ENCODE peak calls at places on chromosomes 3 and 15, in four cellular contexts. D, U, R and X are unnamed samples.

GRCh38 chr3:59327324-59327939 is 277.6 kb upstream of the CFAP20DC start:
- DNase-seq in D (no peak), U (peak), R (peak), X (peak)

GRCh38 chr3:43872901-43873300 is 182.2 kb downstream of the ABHD5 start:
- DNase-seq in D (no peak), U (peak), R (no peak), X (peak)

GRCh38 chr3:111582114-111582461 is 13.1 kb downstream of the ZBED2 start:
- DNase-seq in D (peak), U (no peak), R (peak), X (peak)

GRCh38 chr3:11570789-11571495 is 72.8 kb downstream of the VGLL4 start:
- DNase-seq in D (no peak), U (no peak), R (no peak), X (no peak)

GRCh38 chr15:71802770-71803169 is 7.6 kb upstream of the NR2E3 start:
- DNase-seq in D (no peak), U (peak), R (no peak), X (no peak)

GRCh38 chr15:48596415-48596814 is 49.1 kb downstream of the FBN1 start:
- DNase-seq in D (no peak), U (no peak), R (no peak), X (no peak)

GRCh38 chr15:51776952-51777574 is 25.7 kb downstream of the TMOD2 start:
- DNase-seq in D (peak), U (peak), R (peak), X (peak)

GRCh38 chr3:158768361-158768787 is 33.5 kb upstream of the MFSD1 start:
- DNase-seq in D (peak), U (peak), R (no peak), X (no peak)

GRCh38 chr3:184455991-184456390 is 76.1 kb downstream of the CHRD start:
- DNase-seq in D (no peak), U (no peak), R (no peak), X (no peak)

GRCh38 chr3:82496890-82497560 is 735.6 kb upstream of the GBE1 start:
- DNase-seq in D (peak), U (peak), R (no peak), X (no peak)

GRCh38 chr15:99616773-99617342 is 51.1 kb downstream of the MEF2A start:
- DNase-seq in D (no peak), U (no peak), R (no peak), X (no peak)

GRCh38 chr15:66897381-66897780 is 168.0 kb upstream of the SMAD3 start:
- DNase-seq in D (no peak), U (peak), R (no peak), X (no peak)
- H3K4me3 ChIP-seq in D (no peak), U (no peak), R (no peak), X (no peak)

GRCh38 chr3:198080521-198081384 is 120.7 kb downstream of the LMLN start:
- DNase-seq in D (peak), U (peak), R (no peak), X (no peak)

GRCh38 chr3:198081421-198081844 is 121.4 kb downstream of the LMLN start:
- DNase-seq in D (no peak), U (peak), R (no peak), X (no peak)

GRCh38 chr3:198076722-198077308 is 116.8 kb downstream of the LMLN start:
- DNase-seq in D (no peak), U (no peak), R (no peak), X (no peak)

GRCh38 chr3:198079771-198080520 is 119.9 kb downstream of the LMLN start:
- DNase-seq in D (peak), U (no peak), R (no peak), X (no peak)
- TF ChIP-seq CTCF in D (peak), U (no peak), R (no peak), X (no peak)

GRCh38 chr3:99635348-99635747 is 3.0 kb upstream of the COL8A1 start:
- DNase-seq in D (no peak), U (no peak), R (no peak), X (no peak)

GRCh38 chr3:99637041-99637380 is 1.4 kb upstream of the COL8A1 start:
- DNase-seq in D (no peak), U (peak), R (no peak), X (no peak)

GRCh38 chr3:99638244-99638948 is at the start of gene COL8A1:
- DNase-seq in D (no peak), U (peak), R (peak), X (peak)

GRCh38 chr3:99639579-99639978 is 1.2 kb downstream of the COL8A1 start:
- DNase-seq in D (no peak), U (no peak), R (no peak), X (no peak)

DNA sequence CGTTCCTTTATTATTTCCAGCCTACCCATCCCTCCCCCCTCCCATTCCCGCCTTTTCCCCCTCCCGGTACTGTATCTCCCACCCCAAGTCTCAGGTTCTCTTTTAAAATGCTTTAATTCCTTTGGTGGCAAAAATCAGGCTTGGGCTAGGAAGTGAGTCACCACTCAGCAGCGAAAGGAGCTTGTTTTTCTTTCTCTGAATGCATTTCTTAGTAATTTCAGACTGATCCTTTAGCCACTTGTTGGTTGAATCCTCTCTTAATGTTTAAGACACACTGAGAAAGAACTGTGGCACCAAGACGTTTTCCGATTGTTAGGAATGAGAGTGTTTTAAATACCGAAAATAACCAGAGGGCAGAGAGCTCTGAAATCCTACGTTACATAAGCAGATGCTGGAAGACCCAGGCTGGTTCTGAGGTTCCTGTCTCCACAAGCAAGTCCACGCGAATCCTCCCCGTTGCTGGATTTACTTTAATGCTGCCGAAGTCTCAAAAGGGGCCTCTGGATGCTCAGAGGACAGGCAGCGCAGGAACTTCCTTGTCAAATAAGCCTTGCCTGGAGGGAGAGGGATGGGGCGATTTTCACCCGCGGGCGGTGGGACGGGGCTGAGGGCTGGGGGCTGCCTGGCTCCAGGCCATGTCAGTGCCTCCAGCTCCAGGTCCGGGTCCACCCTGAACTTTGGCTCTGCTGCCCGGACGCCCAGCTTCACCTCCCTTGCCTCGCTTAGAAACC is 848 bp upstream of the COL8A1 start:
- DNase-seq in D (no peak), U (peak), R (peak), X (no peak)
- H3K4me3 ChIP-seq in D (peak), U (peak), R (peak), X (peak)

GRCh38 chr3:126987129-126987528 is 4.2 kb downstream of the PLXNA1 start:
- DNase-seq in D (no peak), U (no peak), R (no peak), X (no peak)
- TF ChIP-seq CTCF in D (no peak), U (no peak), R (no peak), X (no peak)

GRCh38 chr3:66497288-66497972 is 3.4 kb downstream of the LRIG1 start:
- DNase-seq in D (no peak), U (no peak), R (no peak), X (no peak)
- H3K4me3 ChIP-seq in D (no peak), U (peak), R (no peak), X (no peak)

GRCh38 chr15:67660874-67661606 is 118.5 kb downstream of the MAP2K5 start:
- DNase-seq in D (no peak), U (no peak), R (no peak), X (no peak)
- TF ChIP-seq CTCF in D (no peak), U (no peak), R (no peak), X (no peak)

GRCh38 chr3:151345854-151346253 is 16.5 kb upstream of the P2RY13 start:
- DNase-seq in D (peak), U (no peak), R (peak), X (peak)
- H3K4me3 ChIP-seq in D (no peak), U (no peak), R (no peak), X (no peak)

GRCh38 chr3:38487323-38487722 is 8.8 kb upstream of the EXOG start:
- DNase-seq in D (no peak), U (no peak), R (no peak), X (no peak)

GRCh38 chr3:38491215-38491614 is 4.9 kb upstream of the EXOG start:
- DNase-seq in D (no peak), U (no peak), R (no peak), X (no peak)

GRCh38 chr3:38490288-38490860 is 5.8 kb upstream of the EXOG start:
- DNase-seq in D (no peak), U (no peak), R (no peak), X (no peak)

GRCh38 chr3:38488949-38489348 is 7.2 kb upstream of the EXOG start:
- DNase-seq in D (no peak), U (no peak), R (no peak), X (no peak)

GRCh38 chr3:38489766-38490165 is 6.4 kb upstream of the EXOG start:
- DNase-seq in D (no peak), U (no peak), R (no peak), X (no peak)
- TF ChIP-seq CTCF in D (no peak), U (no peak), R (no peak), X (no peak)

GRCh38 chr3:98761656-98762229 is 1.4 kb upstream of the ST3GAL6 start:
- DNase-seq in D (no peak), U (no peak), R (no peak), X (no peak)

GRCh38 chr3:98765721-98766120 is 2.6 kb downstream of the ST3GAL6 start:
- DNase-seq in D (no peak), U (no peak), R (no peak), X (no peak)

GRCh38 chr3:98763076-98763475 is at the start of gene ST3GAL6:
- DNase-seq in D (no peak), U (no peak), R (no peak), X (no peak)

GRCh38 chr3:98764692-98765002 is 1.5 kb downstream of the ST3GAL6 start:
- DNase-seq in D (no peak), U (no peak), R (no peak), X (no peak)

GRCh38 chr3:98763814-98764691 is 913 bp downstream of the ST3GAL6 start:
- DNase-seq in D (no peak), U (no peak), R (no peak), X (no peak)
- H3K4me3 ChIP-seq in D (no peak), U (no peak), R (no peak), X (no peak)

DNA sequence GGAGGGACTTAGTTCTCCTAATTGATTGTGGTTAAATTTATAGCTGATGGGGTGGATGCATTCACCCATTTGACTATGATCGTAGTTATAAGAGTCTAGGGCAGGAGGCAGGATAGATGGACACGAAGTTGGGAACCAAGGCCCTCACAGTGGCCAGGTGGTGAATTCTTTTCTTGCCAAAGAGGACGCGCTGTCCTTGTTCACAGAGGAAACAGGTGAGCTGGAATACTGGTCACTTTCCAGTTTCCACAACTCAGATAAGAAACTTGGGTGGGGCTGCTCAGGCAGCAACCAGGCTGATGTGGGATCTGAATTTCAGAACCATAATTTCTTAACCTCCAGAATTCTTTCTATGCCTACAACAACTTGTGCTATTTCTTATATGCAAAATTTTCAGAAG is 34.0 kb upstream of the ICE2 start:
- DNase-seq in D (no peak), U (no peak), R (no peak), X (no peak)
- TF ChIP-seq CTCF in D (no peak), U (no peak), R (no peak), X (no peak)